ENCODE peak calls at places on chromosomes 12 and 14, in six cellular contexts. One of them, this sample, is unnamed.

GRCh38 chr12:13376627-13377373 is 180.3 kb downstream of the EMP1 start:
- DNase-seq in activated T-cell treated with anti-CD3 and anti-CD28 coated beads, Interleukin-2, amount 50 U/mL, for 4 hours: no peak
- DNase-seq in progenitor cell of endocrine pancreas: no peak
- DNase-seq in GF-D8: no peak
- DNase-seq in activated T-helper 9 cell treated with anti-CD3 and anti-CD28 coated beads, Interleukin-2, amount 50 U/mL, for 16 hours: no peak
- DNase-seq in GM10248: no peak
- DNase-seq in this sample: no peak

GRCh38 chr12:122123761-122124145 is 45.2 kb downstream of the MLXIP start:
- DNase-seq in activated T-cell treated with anti-CD3 and anti-CD28 coated beads, Interleukin-2, amount 50 U/mL, for 4 hours: no peak
- DNase-seq in progenitor cell of endocrine pancreas: no peak
- DNase-seq in GF-D8: no peak
- DNase-seq in activated T-helper 9 cell treated with anti-CD3 and anti-CD28 coated beads, Interleukin-2, amount 50 U/mL, for 16 hours: no peak
- DNase-seq in GM10248: no peak
- DNase-seq in this sample: no peak

GRCh38 chr14:62313228-62313627 is 551.0 kb downstream of the SNAPC1 start:
- DNase-seq in activated T-cell treated with anti-CD3 and anti-CD28 coated beads, Interleukin-2, amount 50 U/mL, for 4 hours: no peak
- DNase-seq in progenitor cell of endocrine pancreas: no peak
- DNase-seq in GF-D8: no peak
- DNase-seq in activated T-helper 9 cell treated with anti-CD3 and anti-CD28 coated beads, Interleukin-2, amount 50 U/mL, for 16 hours: no peak
- DNase-seq in GM10248: no peak
- DNase-seq in this sample: no peak

GRCh38 chr14:94569381-94570001 is 8.2 kb downstream of the SERPINA4 start:
- DNase-seq in activated T-cell treated with anti-CD3 and anti-CD28 coated beads, Interleukin-2, amount 50 U/mL, for 4 hours: no peak
- DNase-seq in progenitor cell of endocrine pancreas: no peak
- DNase-seq in GF-D8: no peak
- DNase-seq in activated T-helper 9 cell treated with anti-CD3 and anti-CD28 coated beads, Interleukin-2, amount 50 U/mL, for 16 hours: no peak
- DNase-seq in GM10248: no peak
- DNase-seq in this sample: no peak

GRCh38 chr12:39990122-39991101 is 115.5 kb downstream of the SLC2A13 start:
- DNase-seq in activated T-cell treated with anti-CD3 and anti-CD28 coated beads, Interleukin-2, amount 50 U/mL, for 4 hours: peak
- DNase-seq in progenitor cell of endocrine pancreas: peak
- DNase-seq in GF-D8: peak
- DNase-seq in activated T-helper 9 cell treated with anti-CD3 and anti-CD28 coated beads, Interleukin-2, amount 50 U/mL, for 16 hours: peak
- DNase-seq in GM10248: peak
- DNase-seq in this sample: peak

GRCh38 chr12:108928695-108929094 is 48.8 kb downstream of the DAO start:
- DNase-seq in activated T-cell treated with anti-CD3 and anti-CD28 coated beads, Interleukin-2, amount 50 U/mL, for 4 hours: no peak
- DNase-seq in progenitor cell of endocrine pancreas: no peak
- DNase-seq in GF-D8: no peak
- DNase-seq in activated T-helper 9 cell treated with anti-CD3 and anti-CD28 coated beads, Interleukin-2, amount 50 U/mL, for 16 hours: no peak
- DNase-seq in GM10248: no peak
- DNase-seq in this sample: no peak

GRCh38 chr12:1827806-1828805 is 7.7 kb downstream of the LRTM2 start:
- DNase-seq in activated T-cell treated with anti-CD3 and anti-CD28 coated beads, Interleukin-2, amount 50 U/mL, for 4 hours: no peak
- DNase-seq in progenitor cell of endocrine pancreas: no peak
- DNase-seq in GF-D8: no peak
- DNase-seq in activated T-helper 9 cell treated with anti-CD3 and anti-CD28 coated beads, Interleukin-2, amount 50 U/mL, for 16 hours: no peak
- DNase-seq in GM10248: no peak
- DNase-seq in this sample: no peak

GRCh38 chr12:10101042-10101579 is 2.3 kb upstream of the CLEC1A start:
- DNase-seq in activated T-cell treated with anti-CD3 and anti-CD28 coated beads, Interleukin-2, amount 50 U/mL, for 4 hours: no peak
- DNase-seq in progenitor cell of endocrine pancreas: no peak
- DNase-seq in GF-D8: no peak
- DNase-seq in activated T-helper 9 cell treated with anti-CD3 and anti-CD28 coated beads, Interleukin-2, amount 50 U/mL, for 16 hours: no peak
- DNase-seq in GM10248: no peak
- DNase-seq in this sample: no peak

GRCh38 chr12:24991209-24992049 is 42.5 kb upstream of the BCAT1 start:
- DNase-seq in activated T-cell treated with anti-CD3 and anti-CD28 coated beads, Interleukin-2, amount 50 U/mL, for 4 hours: no peak
- DNase-seq in progenitor cell of endocrine pancreas: no peak
- DNase-seq in GF-D8: peak
- DNase-seq in activated T-helper 9 cell treated with anti-CD3 and anti-CD28 coated beads, Interleukin-2, amount 50 U/mL, for 16 hours: no peak
- DNase-seq in GM10248: peak
- DNase-seq in this sample: peak

GRCh38 chr14:50541159-50541567 is 8.8 kb upstream of the MAP4K5 start:
- DNase-seq in activated T-cell treated with anti-CD3 and anti-CD28 coated beads, Interleukin-2, amount 50 U/mL, for 4 hours: no peak
- DNase-seq in progenitor cell of endocrine pancreas: no peak
- DNase-seq in GF-D8: no peak
- DNase-seq in activated T-helper 9 cell treated with anti-CD3 and anti-CD28 coated beads, Interleukin-2, amount 50 U/mL, for 16 hours: no peak
- DNase-seq in GM10248: no peak
- DNase-seq in this sample: no peak

GRCh38 chr14:100851586-100851916 is 25.6 kb downstream of the MEG3 start:
- DNase-seq in activated T-cell treated with anti-CD3 and anti-CD28 coated beads, Interleukin-2, amount 50 U/mL, for 4 hours: no peak
- DNase-seq in progenitor cell of endocrine pancreas: no peak
- DNase-seq in GF-D8: no peak
- DNase-seq in activated T-helper 9 cell treated with anti-CD3 and anti-CD28 coated beads, Interleukin-2, amount 50 U/mL, for 16 hours: no peak
- DNase-seq in GM10248: no peak
- DNase-seq in this sample: no peak

GRCh38 chr14:87334997-87335675 is 657.8 kb downstream of the GALC start:
- DNase-seq in activated T-cell treated with anti-CD3 and anti-CD28 coated beads, Interleukin-2, amount 50 U/mL, for 4 hours: no peak
- DNase-seq in progenitor cell of endocrine pancreas: no peak
- DNase-seq in GF-D8: no peak
- DNase-seq in activated T-helper 9 cell treated with anti-CD3 and anti-CD28 coated beads, Interleukin-2, amount 50 U/mL, for 16 hours: no peak
- DNase-seq in GM10248: no peak
- DNase-seq in this sample: no peak

GRCh38 chr14:44529026-44529425 is 21.9 kb upstream of the FSCB start:
- DNase-seq in activated T-cell treated with anti-CD3 and anti-CD28 coated beads, Interleukin-2, amount 50 U/mL, for 4 hours: no peak
- DNase-seq in progenitor cell of endocrine pancreas: no peak
- DNase-seq in GF-D8: no peak
- DNase-seq in activated T-helper 9 cell treated with anti-CD3 and anti-CD28 coated beads, Interleukin-2, amount 50 U/mL, for 16 hours: no peak
- DNase-seq in GM10248: no peak
- DNase-seq in this sample: no peak

GRCh38 chr14:75101491-75101890 is 25.4 kb downstream of the NEK9 start:
- DNase-seq in activated T-cell treated with anti-CD3 and anti-CD28 coated beads, Interleukin-2, amount 50 U/mL, for 4 hours: no peak
- DNase-seq in progenitor cell of endocrine pancreas: no peak
- DNase-seq in GF-D8: no peak
- DNase-seq in activated T-helper 9 cell treated with anti-CD3 and anti-CD28 coated beads, Interleukin-2, amount 50 U/mL, for 16 hours: no peak
- DNase-seq in GM10248: no peak
- DNase-seq in this sample: no peak

GRCh38 chr12:16600525-16600924 is 5.4 kb downstream of the LMO3 start:
- DNase-seq in activated T-cell treated with anti-CD3 and anti-CD28 coated beads, Interleukin-2, amount 50 U/mL, for 4 hours: no peak
- DNase-seq in progenitor cell of endocrine pancreas: no peak
- DNase-seq in GF-D8: no peak
- DNase-seq in activated T-helper 9 cell treated with anti-CD3 and anti-CD28 coated beads, Interleukin-2, amount 50 U/mL, for 16 hours: no peak
- DNase-seq in GM10248: no peak
- DNase-seq in this sample: no peak

GRCh38 chr14:92316116-92316515 is 6.8 kb upstream of the SLC24A4 start:
- DNase-seq in activated T-cell treated with anti-CD3 and anti-CD28 coated beads, Interleukin-2, amount 50 U/mL, for 4 hours: no peak
- DNase-seq in progenitor cell of endocrine pancreas: no peak
- DNase-seq in GF-D8: no peak
- DNase-seq in activated T-helper 9 cell treated with anti-CD3 and anti-CD28 coated beads, Interleukin-2, amount 50 U/mL, for 16 hours: no peak
- DNase-seq in GM10248: no peak
- DNase-seq in this sample: peak

GRCh38 chr12:50961708-50962107 is 9.4 kb downstream of the HIGD1C start:
- DNase-seq in activated T-cell treated with anti-CD3 and anti-CD28 coated beads, Interleukin-2, amount 50 U/mL, for 4 hours: no peak
- DNase-seq in progenitor cell of endocrine pancreas: no peak
- DNase-seq in GF-D8: no peak
- DNase-seq in activated T-helper 9 cell treated with anti-CD3 and anti-CD28 coated beads, Interleukin-2, amount 50 U/mL, for 16 hours: no peak
- DNase-seq in GM10248: no peak
- DNase-seq in this sample: no peak

GRCh38 chr12:62891805-62892549 is 43.0 kb downstream of the PPM1H start:
- DNase-seq in activated T-cell treated with anti-CD3 and anti-CD28 coated beads, Interleukin-2, amount 50 U/mL, for 4 hours: no peak
- DNase-seq in progenitor cell of endocrine pancreas: no peak
- DNase-seq in GF-D8: peak
- DNase-seq in activated T-helper 9 cell treated with anti-CD3 and anti-CD28 coated beads, Interleukin-2, amount 50 U/mL, for 16 hours: no peak
- DNase-seq in GM10248: no peak
- DNase-seq in this sample: no peak

GRCh38 chr14:101945171-101945570 is 19.2 kb upstream of the DYNC1H1 start:
- DNase-seq in activated T-cell treated with anti-CD3 and anti-CD28 coated beads, Interleukin-2, amount 50 U/mL, for 4 hours: no peak
- DNase-seq in progenitor cell of endocrine pancreas: no peak
- DNase-seq in GF-D8: no peak
- DNase-seq in activated T-helper 9 cell treated with anti-CD3 and anti-CD28 coated beads, Interleukin-2, amount 50 U/mL, for 16 hours: no peak
- DNase-seq in GM10248: no peak
- DNase-seq in this sample: no peak

GRCh38 chr12:38915783-38916182 is 10.4 kb upstream of the CPNE8 start:
- DNase-seq in activated T-cell treated with anti-CD3 and anti-CD28 coated beads, Interleukin-2, amount 50 U/mL, for 4 hours: no peak
- DNase-seq in progenitor cell of endocrine pancreas: no peak
- DNase-seq in GF-D8: peak
- DNase-seq in activated T-helper 9 cell treated with anti-CD3 and anti-CD28 coated beads, Interleukin-2, amount 50 U/mL, for 16 hours: no peak
- DNase-seq in GM10248: no peak
- DNase-seq in this sample: no peak

GRCh38 chr14:76055330-76055729 is 69.8 kb downstream of the IFT43 start:
- DNase-seq in activated T-cell treated with anti-CD3 and anti-CD28 coated beads, Interleukin-2, amount 50 U/mL, for 4 hours: no peak
- DNase-seq in progenitor cell of endocrine pancreas: no peak
- DNase-seq in GF-D8: no peak
- DNase-seq in activated T-helper 9 cell treated with anti-CD3 and anti-CD28 coated beads, Interleukin-2, amount 50 U/mL, for 16 hours: no peak
- DNase-seq in GM10248: no peak
- DNase-seq in this sample: no peak

GRCh38 chr12:43282106-43282505 is 269.9 kb downstream of the ADAMTS20 start:
- DNase-seq in activated T-cell treated with anti-CD3 and anti-CD28 coated beads, Interleukin-2, amount 50 U/mL, for 4 hours: no peak
- DNase-seq in progenitor cell of endocrine pancreas: no peak
- DNase-seq in GF-D8: no peak
- DNase-seq in activated T-helper 9 cell treated with anti-CD3 and anti-CD28 coated beads, Interleukin-2, amount 50 U/mL, for 16 hours: no peak
- DNase-seq in GM10248: no peak
- DNase-seq in this sample: peak

GRCh38 chr12:82574191-82574590 is 112.5 kb upstream of the TMTC2 start:
- DNase-seq in activated T-cell treated with anti-CD3 and anti-CD28 coated beads, Interleukin-2, amount 50 U/mL, for 4 hours: no peak
- DNase-seq in progenitor cell of endocrine pancreas: no peak
- DNase-seq in GF-D8: no peak
- DNase-seq in activated T-helper 9 cell treated with anti-CD3 and anti-CD28 coated beads, Interleukin-2, amount 50 U/mL, for 16 hours: no peak
- DNase-seq in GM10248: no peak
- DNase-seq in this sample: no peak

GRCh38 chr12:124906606-124907261 is 7.7 kb downstream of the UBC start:
- DNase-seq in activated T-cell treated with anti-CD3 and anti-CD28 coated beads, Interleukin-2, amount 50 U/mL, for 4 hours: peak
- DNase-seq in progenitor cell of endocrine pancreas: peak
- DNase-seq in GF-D8: no peak
- DNase-seq in activated T-helper 9 cell treated with anti-CD3 and anti-CD28 coated beads, Interleukin-2, amount 50 U/mL, for 16 hours: peak
- DNase-seq in GM10248: peak
- DNase-seq in this sample: peak

GRCh38 chr12:6065872-6066217 is 58.6 kb downstream of the VWF start:
- DNase-seq in activated T-cell treated with anti-CD3 and anti-CD28 coated beads, Interleukin-2, amount 50 U/mL, for 4 hours: no peak
- DNase-seq in progenitor cell of endocrine pancreas: no peak
- DNase-seq in GF-D8: no peak
- DNase-seq in activated T-helper 9 cell treated with anti-CD3 and anti-CD28 coated beads, Interleukin-2, amount 50 U/mL, for 16 hours: no peak
- DNase-seq in GM10248: no peak
- DNase-seq in this sample: no peak

GRCh38 chr14:58626441-58626840 is 11.3 kb upstream of the DACT1 start:
- DNase-seq in activated T-cell treated with anti-CD3 and anti-CD28 coated beads, Interleukin-2, amount 50 U/mL, for 4 hours: no peak
- DNase-seq in progenitor cell of endocrine pancreas: no peak
- DNase-seq in GF-D8: no peak
- DNase-seq in activated T-helper 9 cell treated with anti-CD3 and anti-CD28 coated beads, Interleukin-2, amount 50 U/mL, for 16 hours: no peak
- DNase-seq in GM10248: no peak
- DNase-seq in this sample: no peak

GRCh38 chr14:38404100-38404541 is 148.2 kb upstream of the CLEC14A start:
- DNase-seq in activated T-cell treated with anti-CD3 and anti-CD28 coated beads, Interleukin-2, amount 50 U/mL, for 4 hours: no peak
- DNase-seq in progenitor cell of endocrine pancreas: no peak
- DNase-seq in GF-D8: no peak
- DNase-seq in activated T-helper 9 cell treated with anti-CD3 and anti-CD28 coated beads, Interleukin-2, amount 50 U/mL, for 16 hours: no peak
- DNase-seq in GM10248: no peak
- DNase-seq in this sample: no peak

GRCh38 chr14:88005050-88005481 is at the start of gene GPR65:
- DNase-seq in activated T-cell treated with anti-CD3 and anti-CD28 coated beads, Interleukin-2, amount 50 U/mL, for 4 hours: peak
- DNase-seq in progenitor cell of endocrine pancreas: no peak
- DNase-seq in GF-D8: peak
- DNase-seq in activated T-helper 9 cell treated with anti-CD3 and anti-CD28 coated beads, Interleukin-2, amount 50 U/mL, for 16 hours: no peak
- DNase-seq in GM10248: peak
- DNase-seq in this sample: no peak

GRCh38 chr14:51023964-51024363 is 70.9 kb downstream of the TRIM9 start:
- DNase-seq in activated T-cell treated with anti-CD3 and anti-CD28 coated beads, Interleukin-2, amount 50 U/mL, for 4 hours: no peak
- DNase-seq in progenitor cell of endocrine pancreas: no peak
- DNase-seq in GF-D8: no peak
- DNase-seq in activated T-helper 9 cell treated with anti-CD3 and anti-CD28 coated beads, Interleukin-2, amount 50 U/mL, for 16 hours: no peak
- DNase-seq in GM10248: no peak
- DNase-seq in this sample: no peak

GRCh38 chr12:79012616-79013015 is 148.0 kb downstream of the SYT1 start:
- DNase-seq in activated T-cell treated with anti-CD3 and anti-CD28 coated beads, Interleukin-2, amount 50 U/mL, for 4 hours: no peak
- DNase-seq in progenitor cell of endocrine pancreas: no peak
- DNase-seq in GF-D8: no peak
- DNase-seq in activated T-helper 9 cell treated with anti-CD3 and anti-CD28 coated beads, Interleukin-2, amount 50 U/mL, for 16 hours: no peak
- DNase-seq in GM10248: no peak
- DNase-seq in this sample: no peak

GRCh38 chr12:59858508-59858907 is 262.7 kb downstream of the SLC16A7 start:
- DNase-seq in activated T-cell treated with anti-CD3 and anti-CD28 coated beads, Interleukin-2, amount 50 U/mL, for 4 hours: no peak
- DNase-seq in progenitor cell of endocrine pancreas: no peak
- DNase-seq in GF-D8: no peak
- DNase-seq in activated T-helper 9 cell treated with anti-CD3 and anti-CD28 coated beads, Interleukin-2, amount 50 U/mL, for 16 hours: no peak
- DNase-seq in GM10248: no peak
- DNase-seq in this sample: no peak